ENCODE peak calls at places on chromosomes 13 and 19, in eight cellular contexts. R is naive B cell, D is WERI-Rb-1, Z is NCI-H1436, G is substantia nigra, O is T-helper 2 cell, H is ELF-1, Y is SK-N-DZ. N is an unnamed sample.

GRCh38 chr13:99436686-99437416 is 64.4 kb upstream of the TM9SF2 start:
- DNase-seq in Z (peak), O (peak), R (peak), G (peak), H (peak), D (peak), Y (peak), N (peak)

GRCh38 chr19:51292971-51293370 is 18.5 kb upstream of the IGLON5 start:
- DNase-seq in H (peak), G (no peak), Z (no peak), Y (no peak), D (no peak), O (no peak), R (no peak), N (no peak)

GRCh38 chr19:47742636-47743035 is 2.7 kb upstream of the NOP53 start:
- DNase-seq in Y (no peak), R (no peak), O (no peak), D (no peak), G (no peak), Z (no peak), H (peak), N (no peak)

GRCh38 chr19:47232422-47233211 is 1.6 kb upstream of the BBC3 start:
- DNase-seq in O (no peak), Y (no peak), G (no peak), R (peak), Z (no peak), D (no peak), H (no peak), N (no peak)

GRCh38 chr13:111965466-111966214 is 101.3 kb upstream of the SOX1 start:
- DNase-seq in Y (no peak), Z (no peak), R (no peak), O (no peak), D (no peak), H (no peak), G (no peak), N (no peak)

GRCh38 chr13:91133941-91134772 is 213.3 kb upstream of the MIR17HG start:
- DNase-seq in R (peak), Y (peak), D (peak), Z (peak), O (no peak), G (no peak), H (peak), N (peak)

GRCh38 chr13:110352735-110353134 is 45.7 kb downstream of the COL4A2 start:
- DNase-seq in G (no peak), D (peak), O (no peak), H (no peak), Z (no peak), Y (no peak), R (no peak), N (no peak)

GRCh38 chr13:73025212-73026012 is 33.4 kb upstream of the KLF5 start:
- DNase-seq in D (no peak), Y (no peak), Z (no peak), H (no peak), R (no peak), O (no peak), G (no peak), N (no peak)

GRCh38 chr13:26424181-26424580 is 133.3 kb upstream of the WASF3 start:
- DNase-seq in O (no peak), G (no peak), D (no peak), Y (no peak), Z (no peak), R (no peak), H (no peak), N (no peak)

GRCh38 chr19:27974082-27974513 is 1238.9 kb downstream of the UQCRFS1 start:
- DNase-seq in R (no peak), Z (peak), G (peak), O (no peak), D (peak), H (peak), Y (no peak), N (peak)

GRCh38 chr13:80251403-80251802 is 89.5 kb downstream of the SPRY2 start:
- DNase-seq in Z (no peak), R (no peak), D (no peak), O (no peak), Y (no peak), G (no peak), H (no peak), N (peak)

GRCh38 chr13:37102896-37103295 is 2.6 kb downstream of the CSNK1A1L start:
- DNase-seq in R (no peak), O (no peak), Y (no peak), H (no peak), G (no peak), D (no peak), Z (no peak), N (no peak)

GRCh38 chr19:6833166-6833790 is 54.1 kb upstream of the ADGRE1 start:
- DNase-seq in Y (no peak), O (no peak), G (no peak), Z (no peak), R (no peak), D (no peak), H (no peak), N (no peak)

N was measured in AML-193.